ENCODE peak calls at places on chromosomes 4 and X, in four cellular contexts. D is upper lobe of right lung, Z is Caco-2, T is A549. F is an unnamed sample.

GRCh38 chr4:186019264-186019663 is 49.7 kb upstream of the TLR3 start:
- DNase-seq in D (no peak), Z (no peak), T (no peak), F (no peak)

GRCh38 chrX:54473993-54474859 is 21.8 kb downstream of the FGD1 start:
- DNase-seq in D (no peak), Z (no peak), T (no peak), F (no peak)

GRCh38 chr4:54229631-54230478 is 762 bp downstream of the PDGFRA start:
- DNase-seq in D (no peak), Z (no peak), T (no peak), F (no peak)

GRCh38 chr4:97374526-97374925 is 768.8 kb downstream of the STPG2 start:
- DNase-seq in D (no peak), Z (no peak), T (no peak), F (no peak)

GRCh38 chr4:150782921-150783320 is 201.0 kb downstream of the MAB21L2 start:
- DNase-seq in D (no peak), Z (no peak), T (no peak), F (no peak)

GRCh38 chr4:81084624-81085023 is 54.1 kb downstream of the BMP3 start:
- DNase-seq in D (no peak), Z (no peak), T (no peak), F (no peak)

GRCh38 chr4:8050555-8051206 is 107.9 kb downstream of the ABLIM2 start:
- DNase-seq in D (peak; percentile 87), Z (no peak), T (no peak), F (no peak)

GRCh38 chr4:148810461-148810860 is 368.2 kb upstream of the NR3C2 start:
- DNase-seq in D (no peak), Z (no peak), T (no peak), F (no peak)

GRCh38 chr4:75004755-75005668 is 72.1 kb downstream of the PARM1 start:
- DNase-seq in D (no peak), Z (no peak), T (no peak), F (no peak)

GRCh38 chrX:101078716-101079115 is at the start of gene TMEM35A:
- DNase-seq in D (no peak), Z (no peak), T (no peak), F (no peak)

GRCh38 chr4:67522851-67523671 is 22.2 kb downstream of the CENPC start:
- DNase-seq in D (no peak), Z (no peak), T (no peak), F (no peak)

GRCh38 chr4:38290360-38290759 is 330.2 kb downstream of the PTTG2 start:
- DNase-seq in D (no peak), Z (no peak), T (no peak), F (no peak)

GRCh38 chrX:20363003-20363674 is 96.4 kb upstream of the RPS6KA3 start:
- DNase-seq in D (no peak), Z (no peak), T (no peak), F (no peak)

GRCh38 chrX:22314211-22314610 is 41.5 kb downstream of the CBLL2 start:
- DNase-seq in D (no peak), Z (no peak), T (no peak), F (no peak)

GRCh38 chr4:16264798-16265197 is 38.5 kb upstream of the TAPT1 start:
- DNase-seq in D (no peak), Z (peak; percentile 46), T (peak; percentile 15), F (no peak)

GRCh38 chr4:26248647-26249046 is 72.2 kb upstream of the RBPJ start:
- DNase-seq in D (no peak), Z (no peak), T (no peak), F (peak; percentile 63)

GRCh38 chr4:168540086-168540864 is 43.4 kb downstream of the PALLD start:
- DNase-seq in D (no peak), Z (no peak), T (no peak), F (no peak)

GRCh38 chrX:24693453-24694202 is at the start of gene POLA1:
- DNase-seq in D (peak; percentile 94), Z (peak; percentile 94), T (peak; percentile 84), F (peak; percentile 91)
- TF ChIP-seq CTCF in D (peak; percentile 13), Z (no peak), T (peak; percentile 23), F (no peak)

GRCh38 chrX:154349979-154350378 is 24.5 kb downstream of the FLNA start:
- DNase-seq in D (no peak), Z (no peak), T (no peak), F (no peak)

GRCh38 chrX:154348646-154349358 is 25.6 kb downstream of the FLNA start:
- DNase-seq in D (peak; percentile 58), Z (peak; percentile 4), T (no peak), F (peak; percentile 53)

GRCh38 chrX:154350429-154351182 is 23.8 kb downstream of the FLNA start:
- DNase-seq in D (no peak), Z (no peak), T (no peak), F (no peak)

GRCh38 chrX:154349359-154349935 is 25.0 kb downstream of the FLNA start:
- DNase-seq in D (peak; percentile 55), Z (no peak), T (no peak), F (peak; percentile 50)

DNA sequence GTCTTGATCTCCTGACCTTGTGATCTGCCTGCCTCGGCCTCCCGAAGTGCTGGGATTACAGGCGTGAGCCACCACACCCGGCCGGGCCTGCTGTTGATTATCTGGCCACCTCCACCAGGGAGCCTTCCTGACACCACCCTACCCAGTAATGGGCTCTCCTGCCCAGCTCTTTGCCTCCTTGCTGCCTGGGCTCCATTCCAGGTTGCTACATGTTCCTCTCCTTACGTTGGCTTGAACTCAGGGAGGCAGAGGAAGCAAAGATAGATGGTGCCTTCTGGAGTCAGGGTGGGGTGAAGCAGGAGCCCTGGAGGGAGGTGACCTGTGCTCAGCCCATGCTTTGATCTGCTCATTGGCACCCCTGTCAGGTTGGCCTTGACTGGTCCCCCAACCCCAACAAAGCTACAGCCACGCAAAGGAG is 26.3 kb downstream of the FLNA start:
- DNase-seq in D (no peak), Z (no peak), T (no peak), F (no peak)
- H3K4me1 ChIP-seq in D (no peaks in the 10 kb centered on the region), Z (no peaks in the 10 kb centered on the region), T (peaks cover 54% of the 10 kb centered on the region), F (peaks cover 5% of the 10 kb centered on the region)

GRCh38 chr4:90444904-90445303 is 317.7 kb downstream of the CCSER1 start:
- DNase-seq in D (no peak), Z (no peak), T (no peak), F (no peak)

GRCh38 chr4:90443231-90443630 is 316.0 kb downstream of the CCSER1 start:
- DNase-seq in D (no peak), Z (no peak), T (no peak), F (no peak)

GRCh38 chr4:90445380-90445779 is 318.2 kb downstream of the CCSER1 start:
- DNase-seq in D (no peak), Z (no peak), T (no peak), F (no peak)

GRCh38 chr4:90441770-90442169 is 314.6 kb downstream of the CCSER1 start:
- DNase-seq in D (no peak), Z (no peak), T (no peak), F (no peak)

DNA sequence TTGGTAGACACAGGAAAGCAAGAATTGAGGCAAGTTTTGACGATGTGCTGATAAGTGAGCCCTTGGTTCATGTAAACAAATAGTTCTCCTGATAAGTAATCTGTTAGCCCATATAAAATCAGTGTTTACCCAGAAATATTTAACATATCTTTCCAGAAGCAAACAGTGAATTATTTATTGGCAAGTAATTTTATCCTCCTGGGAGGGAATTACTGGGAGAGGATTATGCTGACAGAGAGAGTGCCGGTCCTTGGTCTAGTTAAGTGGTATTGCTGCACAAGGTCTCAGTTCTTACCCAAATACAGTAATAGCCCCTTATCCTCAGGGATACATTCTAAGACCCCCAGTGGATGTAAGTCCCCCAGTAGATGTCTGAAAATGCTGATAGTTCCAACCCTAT is 315.4 kb downstream of the CCSER1 start:
- DNase-seq in D (no peak), Z (no peak), T (no peak), F (no peak)
- H3K9me3 ChIP-seq in D (no peaks in the 10 kb centered on the region), Z (peaks cover 3% of the 10 kb centered on the region), T (no peaks in the 10 kb centered on the region), F (no peaks in the 10 kb centered on the region)

GRCh38 chrX:16140983-16141382 is 17.6 kb downstream of the GRPR start:
- DNase-seq in D (no peak), Z (no peak), T (no peak), F (no peak)

GRCh38 chrX:16140448-16140847 is 17.1 kb downstream of the GRPR start:
- DNase-seq in D (no peak), Z (no peak), T (no peak), F (no peak)

GRCh38 chrX:16136080-16136479 is 12.7 kb downstream of the GRPR start:
- DNase-seq in D (no peak), Z (no peak), T (no peak), F (no peak)

GRCh38 chrX:16137416-16138107 is 14.2 kb downstream of the GRPR start:
- DNase-seq in D (no peak), Z (no peak), T (no peak), F (no peak)

DNA sequence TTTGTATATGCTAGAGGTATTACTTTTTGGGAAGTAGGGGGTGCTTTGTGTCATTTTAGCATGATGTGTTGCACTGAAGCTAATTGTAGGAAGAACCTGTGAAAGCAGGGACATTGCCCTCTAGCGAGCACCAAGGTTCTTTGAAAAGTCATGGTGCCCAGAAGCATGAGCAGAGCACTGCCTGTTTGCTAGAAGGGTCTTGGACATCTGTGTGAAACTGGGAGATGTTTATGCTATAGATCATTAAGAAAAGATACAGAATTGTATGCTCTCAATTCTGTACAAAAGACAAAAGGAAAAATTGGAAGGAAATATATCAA is 14.7 kb downstream of the GRPR start:
- DNase-seq in D (no peak), Z (peak; percentile 4), T (no peak), F (peak; percentile 2)
- TF ChIP-seq CTCF in D (no peak), Z (peak; percentile 29), T (peak; percentile 24), F (no peak)